ENCODE peak calls at places on chromosomes 16 and 17, in ten cellular contexts. Z is A549, B is mammary epithelial cell, N is HL-60, C is AG04450, L is tibial nerve, F is left ventricle myocardium inferior, U is neural progenitor cell, D is thoracic aorta, Q is ascending aorta. M is an unnamed sample.

GRCh38 chr17:37490638-37491614 is 1.2 kb downstream of the DUSP14 start:
- DNase-seq in F (peak), Z (peak), C (no peak), Q (no peak), L (peak), D (no peak), U (peak), N (peak), B (peak), M (no peak)

GRCh38 chr16:13110124-13110796 is 208.9 kb downstream of the SHISA9 start:
- DNase-seq in F (no peak), U (peak), N (no peak), D (peak), B (peak), Q (peak), L (no peak), C (no peak), Z (peak), M (no peak)

GRCh38 chr17:70078994-70079531 is 4.0 kb downstream of the KCNJ16 start:
- DNase-seq in B (no peak), D (no peak), Z (no peak), N (no peak), F (no peak), U (no peak), L (no peak), Q (no peak), C (no peak), M (no peak)

GRCh38 chr17:73827627-73828241 is 183.5 kb upstream of the SDK2 start:
- DNase-seq in L (no peak), B (no peak), Z (peak), D (no peak), N (no peak), F (no peak), U (no peak), C (no peak), Q (no peak), M (no peak)

GRCh38 chr16:84379731-84380369 is 11.5 kb downstream of the ATP2C2 start:
- DNase-seq in Q (no peak), B (no peak), C (no peak), U (no peak), F (no peak), N (no peak), L (no peak), Z (no peak), D (no peak), M (no peak)

GRCh38 chr16:8946544-8946943 is 17.2 kb downstream of the USP7 start:
- DNase-seq in D (no peak), Z (no peak), B (no peak), L (no peak), C (no peak), N (no peak), U (no peak), Q (no peak), F (no peak), M (no peak)

GRCh38 chr17:65401581-65401980 is 159.9 kb downstream of the AXIN2 start:
- DNase-seq in L (no peak), U (no peak), C (no peak), Z (no peak), B (no peak), F (no peak), Q (no peak), D (no peak), N (no peak), M (no peak)

GRCh38 chr16:57185446-57185944 is 344 bp downstream of the PSME3IP1 start:
- DNase-seq in F (peak), Q (peak), L (peak), Z (peak), B (peak), C (no peak), N (peak), D (peak), U (peak), M (no peak)

GRCh38 chr16:84976644-84977400 is 34.5 kb downstream of the ZDHHC7 start:
- DNase-seq in B (no peak), U (no peak), N (no peak), F (peak), L (peak), Z (no peak), D (no peak), Q (peak), C (no peak), M (no peak)

GRCh38 chr17:35734396-35734795 is 3.0 kb downstream of the RASL10B start:
- DNase-seq in B (no peak), L (no peak), N (no peak), Q (no peak), Z (no peak), F (no peak), D (no peak), U (no peak), C (no peak), M (no peak)

GRCh38 chr16:73172621-73173312 is 124.8 kb upstream of the ZFHX3 start:
- DNase-seq in N (no peak), C (peak), B (peak), Z (no peak), U (peak), L (peak), D (no peak), Q (no peak), F (peak), M (no peak)

GRCh38 chr16:57384248-57385070 is 12.2 kb downstream of the CX3CL1 start:
- DNase-seq in D (no peak), F (no peak), C (no peak), U (no peak), Z (no peak), Q (no peak), N (no peak), B (no peak), L (no peak), M (no peak)

GRCh38 chr17:4966844-4967538 is 626 bp downstream of the SPAG7 start:
- DNase-seq in U (peak), C (peak), L (peak), F (peak), N (peak), B (peak), Z (peak), Q (peak), D (peak), M (peak)

GRCh38 chr17:9241371-9241712 is 220.0 kb downstream of the NTN1 start:
- DNase-seq in Z (no peak), D (no peak), U (no peak), C (no peak), F (peak), Q (no peak), B (no peak), L (no peak), N (no peak), M (no peak)

GRCh38 chr17:55246583-55246982 is 18.2 kb upstream of the HLF start:
- DNase-seq in C (no peak), Z (no peak), N (no peak), F (no peak), L (no peak), Q (no peak), D (no peak), B (no peak), U (no peak), M (no peak)

GRCh38 chr17:75818326-75818885 is 25.8 kb downstream of the UNC13D start:
- DNase-seq in U (no peak), N (no peak), L (no peak), Z (no peak), Q (no peak), F (no peak), C (no peak), B (no peak), D (no peak), M (no peak)

GRCh38 chr17:4150106-4150505 is 7.1 kb downstream of the CYB5D2 start:
- DNase-seq in B (no peak), C (no peak), N (no peak), Z (no peak), U (no peak), L (no peak), D (no peak), Q (no peak), F (no peak), M (no peak)

GRCh38 chr17:33126086-33126485 is 134.4 kb downstream of the SPACA3 start:
- DNase-seq in Q (no peak), B (no peak), N (no peak), D (no peak), L (no peak), U (no peak), C (no peak), F (no peak), Z (peak), M (no peak)

GRCh38 chr17:83135692-83136091 is 56.3 kb downstream of the METRNL start:
- DNase-seq in U (no peak), Z (no peak), C (no peak), F (no peak), D (no peak), B (no peak), Q (no peak), N (no peak), L (no peak), M (no peak)

GRCh38 chr16:7367309-7367708 is 34.7 kb downstream of the RBFOX1 start:
- DNase-seq in Q (no peak), F (no peak), U (no peak), B (no peak), Z (no peak), C (no peak), L (no peak), D (no peak), N (no peak), M (no peak)

GRCh38 chr17:42536372-42537155 is 523 bp downstream of the NAGLU start:
- DNase-seq in D (peak), L (peak), U (peak), C (peak), Z (peak), Q (peak), N (peak), B (peak), F (peak), M (peak)

GRCh38 chr16:81492307-81492706 is 47.7 kb downstream of the CMIP start:
- DNase-seq in Z (no peak), F (no peak), B (no peak), U (peak), Q (no peak), D (no peak), N (no peak), C (no peak), L (no peak), M (no peak)

GRCh38 chr16:81491522-81492188 is 47.0 kb downstream of the CMIP start:
- DNase-seq in F (no peak), B (no peak), Q (no peak), U (no peak), N (no peak), Z (no peak), D (no peak), L (no peak), C (no peak), M (no peak)

GRCh38 chr16:81493755-81494433 is 49.3 kb downstream of the CMIP start:
- DNase-seq in Z (peak), U (no peak), L (no peak), C (peak), B (peak), D (no peak), F (no peak), Q (no peak), N (no peak), M (peak)

GRCh38 chr16:81494434-81494806 is 49.8 kb downstream of the CMIP start:
- DNase-seq in L (no peak), D (no peak), B (no peak), Z (no peak), F (no peak), Q (no peak), C (no peak), U (no peak), N (no peak), M (no peak)

DNA sequence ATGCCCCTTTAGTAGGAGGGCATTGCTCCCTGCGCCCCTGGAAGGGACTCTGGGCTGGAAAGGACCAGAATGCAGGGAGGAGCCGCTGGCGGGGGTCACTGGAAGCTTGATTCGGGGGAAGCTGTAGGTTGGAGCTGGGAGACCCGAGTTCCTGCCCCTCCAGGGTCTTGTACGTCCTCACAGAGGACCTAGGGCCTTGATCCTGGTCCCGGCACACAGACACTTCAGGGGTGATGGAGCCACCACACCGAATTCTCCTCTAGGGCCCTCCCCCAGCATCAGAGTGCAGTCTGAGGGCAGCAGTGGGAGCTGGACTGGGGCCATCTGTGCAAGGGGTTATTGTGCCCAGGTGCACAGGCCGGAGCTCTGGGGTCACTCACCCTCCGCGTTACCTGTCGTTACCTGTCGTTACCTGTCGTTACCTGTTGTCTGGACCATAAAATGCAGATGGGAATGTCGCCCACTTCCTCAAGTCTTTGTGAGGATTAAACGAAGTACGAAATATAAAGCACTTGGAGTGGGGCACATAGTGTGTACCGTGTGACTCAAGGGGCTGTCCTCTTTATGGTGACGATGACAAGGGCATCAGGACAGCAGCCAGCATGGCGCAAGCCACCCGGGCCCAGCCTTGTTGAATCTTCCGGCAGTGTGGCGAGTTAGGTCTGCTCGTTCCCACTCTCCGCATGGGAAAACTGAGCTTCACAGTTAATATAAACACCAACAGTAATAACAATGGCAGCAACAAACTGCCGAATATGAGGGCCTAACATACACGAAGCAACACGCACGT is 48.6 kb downstream of the CMIP start:
- DNase-seq in C (no peak), N (no peak), D (no peak), Q (no peak), B (peak), L (no peak), U (no peak), Z (no peak), F (no peak), M (no peak)
- H3K27ac ChIP-seq in C (peak), N (no peak), D (no peak), Q (no peak), B (peak), L (peak), U (peak), Z (peak), F (peak), M (no peak)

GRCh38 chr17:80765241-80766022 is 220.8 kb downstream of the RPTOR start:
- DNase-seq in Q (no peak), B (no peak), Z (no peak), L (no peak), D (no peak), N (no peak), C (no peak), F (no peak), U (no peak), M (no peak)
- TF ChIP-seq CTCF in Q (no peak), B (no peak), Z (no peak), L (no peak), D (no peak), N (no peak), C (no peak), F (no peak), U (no peak), M (no peak)

GRCh38 chr16:1171854-1172428 is 19.0 kb downstream of the CACNA1H start:
- DNase-seq in D (no peak), L (no peak), U (no peak), B (no peak), F (no peak), C (no peak), Z (no peak), N (no peak), Q (no peak), M (no peak)
- H3K27ac ChIP-seq in D (no peak), L (no peak), U (no peak), B (no peak), F (no peak), C (no peak), Z (no peak), N (no peak), Q (no peak), M (no peak)

DNA sequence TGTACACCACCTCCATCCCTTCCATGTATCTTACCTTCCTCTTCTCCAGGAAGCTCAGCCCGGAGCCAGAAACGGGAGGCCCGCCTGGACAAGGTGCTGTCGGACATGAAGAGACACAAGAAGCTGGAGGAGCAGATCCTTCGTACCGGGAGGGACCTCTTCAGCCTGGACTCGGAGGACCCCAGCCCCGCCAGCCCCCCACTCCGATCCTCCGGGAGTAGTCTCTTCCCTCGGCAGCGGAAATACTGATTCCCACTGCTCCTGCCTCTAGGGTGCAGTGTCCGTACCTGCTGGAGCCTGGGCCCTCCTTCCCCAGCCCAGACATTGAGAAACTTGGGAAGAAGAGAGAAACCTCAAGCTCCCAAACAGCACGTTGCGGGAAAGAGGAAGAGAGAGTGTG is 756 bp upstream of the MVP start:
- DNase-seq in Q (no peak), N (no peak), D (no peak), F (no peak), L (no peak), B (peak), Z (peak), C (no peak), U (no peak), M (no peak)
- TF ChIP-seq CTCF in Q (no peak), N (no peak), D (no peak), F (no peak), L (no peak), B (no peak), Z (peak), C (no peak), U (peak), M (no peak)

M was measured in CD4-positive, alpha-beta T cell.